ENCODE peak calls at places on chromosomes 13 and 19, in four cellular contexts. One of them, this sample, is unnamed.
A peak's percentile ranks its signal among the peaks of the same experiment; 100 is the strongest.

GRCh38 chr13:105050696-105051095 is 1484.8 kb downstream of the EFNB2 start:
- DNase-seq in cardiac fibroblast: peak; percentile 2
- DNase-seq in Peyer's patch: no peak
- DNase-seq in AG10803: no peak
- DNase-seq in this sample: no peak

GRCh38 chr13:39378293-39378692 is 224.7 kb downstream of the LHFPL6 start:
- DNase-seq in AG10803: no peak
- DNase-seq in cardiac fibroblast: no peak
- DNase-seq in Peyer's patch: no peak
- DNase-seq in this sample: no peak

GRCh38 chr13:21837841-21838551 is 167.1 kb downstream of the FGF9 start:
- DNase-seq in Peyer's patch: no peak
- DNase-seq in cardiac fibroblast: no peak
- DNase-seq in AG10803: peak; percentile 62
- DNase-seq in this sample: no peak

GRCh38 chr19:44607917-44608316 is 5.4 kb upstream of the IGSF23 start:
- DNase-seq in Peyer's patch: no peak
- DNase-seq in AG10803: no peak
- DNase-seq in cardiac fibroblast: no peak
- DNase-seq in this sample: no peak

GRCh38 chr19:12796146-12797071 is 5.1 kb downstream of the JUNB start:
- DNase-seq in Peyer's patch: peak; percentile 87
- DNase-seq in cardiac fibroblast: peak; percentile 88
- DNase-seq in AG10803: peak; percentile 72
- DNase-seq in this sample: peak; percentile 90

GRCh38 chr13:95030948-95031347 is 270.3 kb downstream of the ABCC4 start:
- DNase-seq in cardiac fibroblast: no peak
- DNase-seq in AG10803: no peak
- DNase-seq in Peyer's patch: no peak
- DNase-seq in this sample: no peak

GRCh38 chr19:49870309-49870901 is 3.0 kb upstream of the PNKP start:
- DNase-seq in Peyer's patch: no peak
- DNase-seq in AG10803: no peak
- DNase-seq in cardiac fibroblast: no peak
- DNase-seq in this sample: no peak

GRCh38 chr13:46858163-46858562 is 38.7 kb downstream of the HTR2A start:
- DNase-seq in cardiac fibroblast: no peak
- DNase-seq in AG10803: no peak
- DNase-seq in Peyer's patch: no peak
- DNase-seq in this sample: no peak

GRCh38 chr19:16496613-16496983 is 404 bp downstream of the C19orf44 start:
- DNase-seq in cardiac fibroblast: peak; percentile 55
- DNase-seq in AG10803: peak; percentile 59
- DNase-seq in Peyer's patch: no peak
- DNase-seq in this sample: no peak

GRCh38 chr13:28822801-28823200 is 2.7 kb downstream of the MTUS2 start:
- DNase-seq in AG10803: no peak
- DNase-seq in cardiac fibroblast: no peak
- DNase-seq in Peyer's patch: no peak
- DNase-seq in this sample: no peak

GRCh38 chr19:38455031-38455430 is 21.5 kb downstream of the RYR1 start:
- DNase-seq in Peyer's patch: no peak
- DNase-seq in AG10803: no peak
- DNase-seq in cardiac fibroblast: peak; percentile 10
- DNase-seq in this sample: peak; percentile 52

GRCh38 chr19:35447870-35448492 is at the start of gene FFAR2:
- DNase-seq in AG10803: no peak
- DNase-seq in Peyer's patch: no peak
- DNase-seq in cardiac fibroblast: no peak
- DNase-seq in this sample: no peak

GRCh38 chr13:19067767-19068166 is 113.9 kb downstream of the TUBA3C start:
- DNase-seq in Peyer's patch: no peak
- DNase-seq in cardiac fibroblast: no peak
- DNase-seq in AG10803: no peak
- DNase-seq in this sample: no peak

GRCh38 chr19:13206581-13206980 is 56.4 kb downstream of the IER2 start:
- DNase-seq in Peyer's patch: no peak
- DNase-seq in cardiac fibroblast: no peak
- DNase-seq in AG10803: no peak
- DNase-seq in this sample: no peak

GRCh38 chr19:35986664-35987570 is 8.1 kb upstream of the SDHAF1 start:
- DNase-seq in Peyer's patch: peak; percentile 72
- DNase-seq in AG10803: no peak
- DNase-seq in cardiac fibroblast: no peak
- DNase-seq in this sample: peak; percentile 34

GRCh38 chr19:57709616-57710015 is 612 bp upstream of the ZNF154 start:
- DNase-seq in AG10803: no peak
- DNase-seq in cardiac fibroblast: no peak
- DNase-seq in Peyer's patch: no peak
- DNase-seq in this sample: no peak

GRCh38 chr13:111916201-111916600 is 150.7 kb upstream of the SOX1 start:
- DNase-seq in cardiac fibroblast: no peak
- DNase-seq in Peyer's patch: peak; percentile 7
- DNase-seq in AG10803: no peak
- DNase-seq in this sample: no peak

GRCh38 chr13:46992383-46992952 is 95.6 kb upstream of the HTR2A start:
- DNase-seq in Peyer's patch: no peak
- DNase-seq in AG10803: peak; percentile 12
- DNase-seq in cardiac fibroblast: peak; percentile 40
- DNase-seq in this sample: no peak

GRCh38 chr13:113970810-113971470 is 2.9 kb downstream of the C13orf46 start:
- DNase-seq in cardiac fibroblast: peak; percentile 75
- DNase-seq in Peyer's patch: peak; percentile 40
- DNase-seq in AG10803: peak; percentile 43
- DNase-seq in this sample: no peak

GRCh38 chr19:11949201-11949600 is 15.6 kb upstream of the ZNF763 start:
- DNase-seq in cardiac fibroblast: no peak
- DNase-seq in AG10803: no peak
- DNase-seq in Peyer's patch: no peak
- DNase-seq in this sample: no peak

GRCh38 chr19:38250821-38251563 is 5.2 kb downstream of the PPP1R14A start:
- DNase-seq in cardiac fibroblast: peak; percentile 78
- DNase-seq in AG10803: no peak
- DNase-seq in Peyer's patch: peak; percentile 87
- DNase-seq in this sample: peak; percentile 80

GRCh38 chr13:75566658-75567057 is 17.1 kb downstream of the UCHL3 start:
- DNase-seq in AG10803: peak; percentile 75
- DNase-seq in Peyer's patch: no peak
- DNase-seq in cardiac fibroblast: peak; percentile 71
- DNase-seq in this sample: peak; percentile 24

GRCh38 chr19:37251308-37252229 is 33.6 kb downstream of the ZNF383 start:
- DNase-seq in Peyer's patch: peak; percentile 65
- DNase-seq in AG10803: peak; percentile 99
- DNase-seq in cardiac fibroblast: peak; percentile 98
- DNase-seq in this sample: no peak

GRCh38 chr19:47511681-47512080 is 3.2 kb downstream of the NAPA start:
- DNase-seq in Peyer's patch: no peak
- DNase-seq in AG10803: peak; percentile 46
- DNase-seq in cardiac fibroblast: peak; percentile 37
- DNase-seq in this sample: no peak

GRCh38 chr19:18905520-18906236 is 9.7 kb upstream of the CERS1 start:
- DNase-seq in Peyer's patch: no peak
- DNase-seq in cardiac fibroblast: no peak
- DNase-seq in AG10803: no peak
- DNase-seq in this sample: no peak

GRCh38 chr19:49605605-49606004 is 14.6 kb downstream of the PRR12 start:
- DNase-seq in cardiac fibroblast: no peak
- DNase-seq in AG10803: no peak
- DNase-seq in Peyer's patch: no peak
- DNase-seq in this sample: no peak

GRCh38 chr13:36601186-36601585 is 72.6 kb upstream of the SERTM1 start:
- DNase-seq in Peyer's patch: no peak
- DNase-seq in cardiac fibroblast: no peak
- DNase-seq in AG10803: peak; percentile 2
- DNase-seq in this sample: no peak

GRCh38 chr19:3479819-3480215 is 508 bp downstream of the SMIM24 start:
- DNase-seq in cardiac fibroblast: no peak
- DNase-seq in Peyer's patch: peak; percentile 78
- DNase-seq in AG10803: no peak
- DNase-seq in this sample: peak; percentile 54

GRCh38 chr13:49240017-49240416 is 7.7 kb upstream of the CDADC1 start:
- DNase-seq in AG10803: no peak
- DNase-seq in Peyer's patch: peak; percentile 62
- DNase-seq in cardiac fibroblast: peak; percentile 40
- DNase-seq in this sample: peak; percentile 32

GRCh38 chr13:67771106-67771505 is 541.0 kb upstream of the PCDH9 start:
- DNase-seq in Peyer's patch: no peak
- DNase-seq in AG10803: no peak
- DNase-seq in cardiac fibroblast: no peak
- DNase-seq in this sample: no peak

GRCh38 chr19:7759156-7759555 is 3.9 kb upstream of the CLEC4M start:
- DNase-seq in Peyer's patch: no peak
- DNase-seq in AG10803: no peak
- DNase-seq in cardiac fibroblast: no peak
- DNase-seq in this sample: no peak

GRCh38 chr13:106110241-106110855 is 425.1 kb downstream of the EFNB2 start:
- DNase-seq in AG10803: peak; percentile 82
- DNase-seq in cardiac fibroblast: no peak
- DNase-seq in Peyer's patch: no peak
- DNase-seq in this sample: no peak

GRCh38 chr19:49362926-49363264 is 679 bp upstream of the TEAD2 start:
- DNase-seq in cardiac fibroblast: peak; percentile 62
- DNase-seq in Peyer's patch: no peak
- DNase-seq in AG10803: peak; percentile 33
- DNase-seq in this sample: peak; percentile 65

GRCh38 chr13:113742000-113742441 is 17.0 kb upstream of the TMEM255B start:
- DNase-seq in AG10803: peak; percentile 46
- DNase-seq in Peyer's patch: peak; percentile 68
- DNase-seq in cardiac fibroblast: peak; percentile 64
- DNase-seq in this sample: peak; percentile 79

GRCh38 chr19:41114132-41114531 is at the start of gene CYP2F1:
- DNase-seq in cardiac fibroblast: no peak
- DNase-seq in Peyer's patch: no peak
- DNase-seq in AG10803: no peak
- DNase-seq in this sample: no peak

GRCh38 chr13:90793261-90793785 is 554.2 kb upstream of the MIR17HG start:
- DNase-seq in Peyer's patch: no peak
- DNase-seq in cardiac fibroblast: peak; percentile 26
- DNase-seq in AG10803: peak; percentile 4
- DNase-seq in this sample: no peak

GRCh38 chr19:12801466-12802266 is at the start of the genes PRDX2 and THSD8:
- DNase-seq in AG10803: peak; percentile 63
- DNase-seq in cardiac fibroblast: peak; percentile 85
- DNase-seq in Peyer's patch: peak; percentile 91
- DNase-seq in this sample: peak; percentile 92

GRCh38 chr13:30274083-30274482 is 33.3 kb downstream of the KATNAL1 start:
- DNase-seq in Peyer's patch: no peak
- DNase-seq in cardiac fibroblast: no peak
- DNase-seq in AG10803: no peak
- DNase-seq in this sample: no peak

DNA sequence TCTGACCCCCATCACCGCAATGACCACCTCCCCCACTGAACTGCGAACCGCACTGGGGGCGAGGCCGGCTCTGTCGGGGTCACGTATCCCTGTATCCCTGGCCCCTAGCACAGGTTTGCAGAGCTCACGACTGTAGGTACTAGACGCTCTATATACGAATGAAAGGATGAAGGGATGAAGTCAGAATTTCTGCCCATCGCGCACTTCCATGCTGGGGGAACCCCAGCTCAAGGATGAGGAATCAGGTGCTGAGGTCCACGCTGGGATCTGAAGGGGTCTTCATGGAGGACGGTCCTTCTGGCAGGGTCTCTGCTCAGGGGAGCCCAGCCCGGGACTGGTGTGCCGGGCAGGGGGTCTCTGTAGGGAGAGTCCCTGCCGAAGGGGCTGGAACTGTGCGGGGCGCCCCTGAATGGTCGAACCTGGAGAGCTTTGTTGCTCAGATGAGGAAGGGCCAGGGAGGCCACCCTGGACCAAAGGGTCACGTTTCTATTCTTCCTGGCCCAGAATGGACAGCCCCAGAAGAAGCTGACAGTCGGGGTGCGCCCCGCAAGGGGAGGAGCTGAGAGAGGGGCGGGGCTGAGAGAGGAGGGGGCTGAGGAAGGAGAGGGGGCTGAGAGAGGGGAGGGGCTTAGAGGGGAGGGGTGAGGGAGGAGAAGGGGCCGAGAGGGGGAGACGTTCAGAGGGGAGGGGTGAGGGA is 37.9 kb upstream of the SEMA6B start:
- DNase-seq in AG10803: no peak
- DNase-seq in Peyer's patch: no peak
- DNase-seq in cardiac fibroblast: no peak
- DNase-seq in this sample: no peak
- H3K4me3 ChIP-seq in AG10803: no peak overlapping the region
- H3K4me3 ChIP-seq in Peyer's patch: no peak overlapping the region
- H3K4me3 ChIP-seq in cardiac fibroblast: no peak overlapping the region
- H3K4me3 ChIP-seq in this sample: no peak overlapping the region

DNA sequence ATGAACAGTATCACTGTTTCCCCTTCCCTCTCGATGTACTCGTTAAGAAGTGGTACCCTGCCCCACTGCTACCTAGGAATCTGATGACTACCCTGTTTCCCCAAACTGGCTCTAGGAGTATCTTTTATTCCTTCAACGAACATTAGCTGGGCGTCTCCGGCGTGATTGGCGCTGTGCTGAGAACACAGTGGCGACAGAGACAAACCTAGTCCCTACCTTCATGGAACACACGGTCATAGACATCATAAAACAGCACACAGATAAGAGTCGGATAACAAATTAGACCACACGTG is 730 bp downstream of the SYMPK start:
- DNase-seq in cardiac fibroblast: no peak
- DNase-seq in AG10803: no peak
- DNase-seq in Peyer's patch: no peak
- DNase-seq in this sample: no peak
- H3K4me3 ChIP-seq in cardiac fibroblast: peak overlapping the region; percentile 95
- H3K4me3 ChIP-seq in AG10803: peak overlapping the region; percentile 99
- H3K4me3 ChIP-seq in Peyer's patch: peak overlapping the region; percentile 88
- H3K4me3 ChIP-seq in this sample: peak overlapping the region; percentile 47

GRCh38 chr19:54451331-54451871 is 2.4 kb downstream of the LENG8 start:
- DNase-seq in cardiac fibroblast: no peak
- DNase-seq in AG10803: no peak
- DNase-seq in Peyer's patch: no peak
- DNase-seq in this sample: no peak
- H3K4me3 ChIP-seq in cardiac fibroblast: no peak overlapping the region
- H3K4me3 ChIP-seq in AG10803: peak overlapping the region; percentile 15
- H3K4me3 ChIP-seq in Peyer's patch: peak overlapping the region; percentile 85
- H3K4me3 ChIP-seq in this sample: no peak overlapping the region

DNA sequence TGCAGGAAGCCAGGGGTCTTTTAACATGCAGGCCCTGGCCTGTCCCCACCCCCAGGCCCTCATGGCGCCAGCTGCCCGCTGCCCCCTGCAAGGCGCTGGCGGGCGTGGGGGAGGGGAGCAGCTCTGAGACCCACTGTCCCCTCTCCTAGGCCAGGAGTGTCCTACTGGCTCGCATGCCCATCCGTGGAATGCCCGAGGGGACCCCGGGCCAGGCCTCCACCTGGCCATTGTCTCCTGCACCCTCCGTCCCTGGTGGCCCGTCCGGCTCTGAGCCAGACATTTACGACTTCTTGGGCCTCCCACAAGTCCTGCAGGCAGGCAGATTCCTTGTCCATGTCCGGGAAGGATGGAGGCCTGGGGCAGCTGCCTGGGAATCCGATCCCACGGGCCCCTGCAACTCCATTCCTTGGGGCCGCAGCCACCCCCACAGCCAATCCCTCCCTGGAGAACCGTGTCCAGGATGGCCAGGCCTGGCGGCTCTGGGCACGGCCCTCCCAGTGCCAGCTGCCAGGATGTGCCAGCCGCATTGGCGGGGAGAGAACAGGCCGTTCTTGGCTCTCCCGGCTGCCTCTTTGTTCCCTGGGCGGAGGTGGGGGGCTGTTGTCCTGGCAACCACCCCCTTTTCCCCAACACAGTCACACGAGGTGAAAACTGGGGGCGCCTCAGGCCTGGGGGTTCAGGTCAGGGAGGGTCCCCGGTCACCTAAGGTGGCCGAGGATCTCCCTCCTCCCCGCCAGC is 10.5 kb upstream of the PLIN3 start:
- DNase-seq in Peyer's patch: no peak
- DNase-seq in cardiac fibroblast: peak; percentile 8
- DNase-seq in AG10803: no peak
- DNase-seq in this sample: no peak
- H3K4me3 ChIP-seq in Peyer's patch: no peak overlapping the region
- H3K4me3 ChIP-seq in cardiac fibroblast: no peak overlapping the region
- H3K4me3 ChIP-seq in AG10803: no peak overlapping the region
- H3K4me3 ChIP-seq in this sample: no peak overlapping the region

This sample was measured in hepatocyte.